ENCODE peak calls at places on chromosomes 1 and 21, in ten cellular contexts. One of them, this sample, is unnamed.

GRCh38 chr21:16308269-16308668 is 578.5 kb downstream of the USP25 start:
- DNase-seq in GM12865: no peak
- DNase-seq in sciatic nerve: no peak
- DNase-seq in endodermal cell: no peak
- DNase-seq in GM23338: no peak
- DNase-seq in NCI-H2029 treated with DMSO at 0.1 percent for 48 hours: no peak
- DNase-seq in GM12864: no peak
- DNase-seq in HuH-7: no peak
- DNase-seq in fibroblast of the aortic adventitia: peak; percentile 61
- DNase-seq in mesendoderm: no peak
- DNase-seq in this sample: no peak

GRCh38 chr1:67532452-67533216 is 102.4 kb upstream of the SERBP1 start:
- DNase-seq in GM12865: peak; percentile 82
- DNase-seq in sciatic nerve: no peak
- DNase-seq in endodermal cell: peak; percentile 75
- DNase-seq in GM23338: peak; percentile 83
- DNase-seq in NCI-H2029 treated with DMSO at 0.1 percent for 48 hours: peak; percentile 50
- DNase-seq in GM12864: peak; percentile 45
- DNase-seq in HuH-7: peak; percentile 61
- DNase-seq in fibroblast of the aortic adventitia: peak; percentile 95
- DNase-seq in mesendoderm: peak; percentile 89
- DNase-seq in this sample: no peak

GRCh38 chr1:156399355-156400125 is 30.5 kb downstream of the RHBG start:
- DNase-seq in GM12865: no peak
- DNase-seq in sciatic nerve: no peak
- DNase-seq in endodermal cell: peak; percentile 78
- DNase-seq in GM23338: no peak
- DNase-seq in NCI-H2029 treated with DMSO at 0.1 percent for 48 hours: no peak
- DNase-seq in GM12864: no peak
- DNase-seq in HuH-7: no peak
- DNase-seq in fibroblast of the aortic adventitia: no peak
- DNase-seq in mesendoderm: peak; percentile 70
- DNase-seq in this sample: no peak

GRCh38 chr1:17244826-17245740 is 3.8 kb upstream of the PADI3 start:
- DNase-seq in GM12865: no peak
- DNase-seq in sciatic nerve: no peak
- DNase-seq in endodermal cell: no peak
- DNase-seq in GM23338: no peak
- DNase-seq in NCI-H2029 treated with DMSO at 0.1 percent for 48 hours: no peak
- DNase-seq in GM12864: no peak
- DNase-seq in HuH-7: no peak
- DNase-seq in fibroblast of the aortic adventitia: no peak
- DNase-seq in mesendoderm: no peak
- DNase-seq in this sample: no peak

GRCh38 chr1:54069792-54070548 is 16.6 kb downstream of the TCEANC2 start:
- DNase-seq in GM12865: peak; percentile 48
- DNase-seq in sciatic nerve: no peak
- DNase-seq in endodermal cell: peak; percentile 50
- DNase-seq in GM23338: peak; percentile 56
- DNase-seq in NCI-H2029 treated with DMSO at 0.1 percent for 48 hours: peak; percentile 83
- DNase-seq in GM12864: no peak
- DNase-seq in HuH-7: no peak
- DNase-seq in fibroblast of the aortic adventitia: peak; percentile 70
- DNase-seq in mesendoderm: peak; percentile 57
- DNase-seq in this sample: no peak

GRCh38 chr1:235074335-235075120 is 54.1 kb downstream of the TOMM20 start:
- DNase-seq in GM12865: peak; percentile 87
- DNase-seq in sciatic nerve: no peak
- DNase-seq in endodermal cell: no peak
- DNase-seq in GM23338: peak; percentile 20
- DNase-seq in NCI-H2029 treated with DMSO at 0.1 percent for 48 hours: peak; percentile 78
- DNase-seq in GM12864: no peak
- DNase-seq in HuH-7: no peak
- DNase-seq in fibroblast of the aortic adventitia: peak; percentile 57
- DNase-seq in mesendoderm: peak; percentile 43
- DNase-seq in this sample: peak; percentile 84

GRCh38 chr1:166489356-166489669 is 322.5 kb upstream of the FAM78B start:
- DNase-seq in GM12865: no peak
- DNase-seq in sciatic nerve: no peak
- DNase-seq in endodermal cell: no peak
- DNase-seq in GM23338: no peak
- DNase-seq in NCI-H2029 treated with DMSO at 0.1 percent for 48 hours: no peak
- DNase-seq in GM12864: no peak
- DNase-seq in HuH-7: no peak
- DNase-seq in fibroblast of the aortic adventitia: no peak
- DNase-seq in mesendoderm: no peak
- DNase-seq in this sample: no peak

GRCh38 chr1:44036409-44037111 is 5.3 kb upstream of the SLC6A9 start:
- DNase-seq in GM12865: peak; percentile 68
- DNase-seq in sciatic nerve: peak; percentile 74
- DNase-seq in endodermal cell: peak; percentile 92
- DNase-seq in GM23338: peak; percentile 86
- DNase-seq in NCI-H2029 treated with DMSO at 0.1 percent for 48 hours: peak; percentile 72
- DNase-seq in GM12864: no peak
- DNase-seq in HuH-7: peak; percentile 73
- DNase-seq in fibroblast of the aortic adventitia: peak; percentile 73
- DNase-seq in mesendoderm: peak; percentile 81
- DNase-seq in this sample: no peak

GRCh38 chr1:238677567-238677966 is 708.8 kb upstream of the CHRM3 start:
- DNase-seq in GM12865: no peak
- DNase-seq in sciatic nerve: no peak
- DNase-seq in endodermal cell: no peak
- DNase-seq in GM23338: no peak
- DNase-seq in NCI-H2029 treated with DMSO at 0.1 percent for 48 hours: no peak
- DNase-seq in GM12864: no peak
- DNase-seq in HuH-7: no peak
- DNase-seq in fibroblast of the aortic adventitia: peak; percentile 70
- DNase-seq in mesendoderm: no peak
- DNase-seq in this sample: no peak

GRCh38 chr1:223109581-223110026 is 33.4 kb downstream of the TLR5 start:
- DNase-seq in GM12865: no peak
- DNase-seq in sciatic nerve: no peak
- DNase-seq in endodermal cell: no peak
- DNase-seq in GM23338: no peak
- DNase-seq in NCI-H2029 treated with DMSO at 0.1 percent for 48 hours: no peak
- DNase-seq in GM12864: no peak
- DNase-seq in HuH-7: peak; percentile 57
- DNase-seq in fibroblast of the aortic adventitia: no peak
- DNase-seq in mesendoderm: peak; percentile 45
- DNase-seq in this sample: no peak

GRCh38 chr1:245588250-245588649 is 433.5 kb downstream of the KIF26B start:
- DNase-seq in GM12865: no peak
- DNase-seq in sciatic nerve: no peak
- DNase-seq in endodermal cell: peak; percentile 45
- DNase-seq in GM23338: no peak
- DNase-seq in NCI-H2029 treated with DMSO at 0.1 percent for 48 hours: no peak
- DNase-seq in GM12864: no peak
- DNase-seq in HuH-7: no peak
- DNase-seq in fibroblast of the aortic adventitia: no peak
- DNase-seq in mesendoderm: no peak
- DNase-seq in this sample: no peak

GRCh38 chr1:195019385-195019784 is 1588.9 kb downstream of the KCNT2 start:
- DNase-seq in GM12865: no peak
- DNase-seq in sciatic nerve: no peak
- DNase-seq in endodermal cell: no peak
- DNase-seq in GM23338: no peak
- DNase-seq in NCI-H2029 treated with DMSO at 0.1 percent for 48 hours: no peak
- DNase-seq in GM12864: no peak
- DNase-seq in HuH-7: no peak
- DNase-seq in fibroblast of the aortic adventitia: no peak
- DNase-seq in mesendoderm: peak; percentile 9
- DNase-seq in this sample: no peak

GRCh38 chr1:208183977-208184901 is 59.9 kb downstream of the PLXNA2 start:
- DNase-seq in GM12865: no peak
- DNase-seq in sciatic nerve: no peak
- DNase-seq in endodermal cell: no peak
- DNase-seq in GM23338: no peak
- DNase-seq in NCI-H2029 treated with DMSO at 0.1 percent for 48 hours: no peak
- DNase-seq in GM12864: no peak
- DNase-seq in HuH-7: no peak
- DNase-seq in fibroblast of the aortic adventitia: peak; percentile 98
- DNase-seq in mesendoderm: no peak
- DNase-seq in this sample: peak; percentile 28

GRCh38 chr1:119373465-119373864 is 4.9 kb downstream of the HAO2 start:
- DNase-seq in GM12865: peak; percentile 37
- DNase-seq in sciatic nerve: no peak
- DNase-seq in endodermal cell: peak; percentile 13
- DNase-seq in GM23338: no peak
- DNase-seq in NCI-H2029 treated with DMSO at 0.1 percent for 48 hours: no peak
- DNase-seq in GM12864: no peak
- DNase-seq in HuH-7: no peak
- DNase-seq in fibroblast of the aortic adventitia: no peak
- DNase-seq in mesendoderm: no peak
- DNase-seq in this sample: no peak